ENCODE peak calls at places on chromosome 12, in eight cellular contexts. K is A549, X is H54, E is tibial nerve, A is body of pancreas, I is IMR-90, V is breast epithelium, T is heart left ventricle. C is an unnamed sample.

GRCh38 chr12:46926536-46926935 is 100.7 kb upstream of the SLC38A4 start:
- DNase-seq in V (no peak), K (no peak), X (no peak), E (no peak), A (no peak), I (no peak), T (no peak), C (no peak)

GRCh38 chr12:14256555-14257169 is 108.8 kb upstream of the ATF7IP start:
- DNase-seq in V (peak), A (peak), T (peak), K (peak), I (peak), E (peak), X (no peak), C (peak)

GRCh38 chr12:1277905-1278304 is 286.9 kb downstream of the ERC1 start:
- DNase-seq in I (no peak), A (no peak), V (no peak), K (no peak), X (no peak), T (no peak), E (no peak), C (no peak)

GRCh38 chr12:31362759-31363415 is 36.9 kb upstream of the SINHCAF start:
- DNase-seq in I (no peak), T (no peak), K (peak), X (no peak), V (no peak), A (no peak), E (peak), C (peak)

GRCh38 chr12:48084066-48084465 is 21.8 kb downstream of the SENP1 start:
- DNase-seq in T (no peak), I (peak), A (no peak), K (peak), X (no peak), V (no peak), E (no peak), C (peak)

GRCh38 chr12:47808049-47808448 is 11.7 kb downstream of the HDAC7 start:
- DNase-seq in I (peak), V (no peak), X (no peak), A (no peak), E (no peak), T (peak), K (no peak), C (no peak)

GRCh38 chr12:1851126-1851791 is 30.9 kb downstream of the LRTM2 start:
- DNase-seq in K (no peak), I (peak), A (no peak), V (no peak), E (no peak), T (no peak), X (no peak), C (no peak)

GRCh38 chr12:8912910-8913309 is 1.4 kb upstream of the PHC1 start:
- DNase-seq in X (no peak), V (peak), I (no peak), K (peak), T (no peak), E (no peak), A (peak), C (peak)

GRCh38 chr12:113061061-113061694 is 4.6 kb downstream of the DTX1 start:
- DNase-seq in V (no peak), T (no peak), E (no peak), K (no peak), A (no peak), X (no peak), I (no peak), C (no peak)

GRCh38 chr12:111942557-111942956 is 70.4 kb downstream of the TMEM116 start:
- DNase-seq in A (no peak), V (no peak), E (no peak), T (no peak), K (peak), I (peak), X (peak), C (no peak)

GRCh38 chr12:120181991-120182631 is 12.4 kb downstream of the GCN1 start:
- DNase-seq in V (peak), A (no peak), E (no peak), K (no peak), I (peak), T (no peak), X (peak), C (no peak)

GRCh38 chr12:111692575-111693210 is 6.8 kb downstream of the ACAD10 start:
- DNase-seq in X (no peak), A (no peak), T (no peak), E (no peak), K (peak), V (no peak), I (peak), C (peak)

GRCh38 chr12:124531281-124531745 is 36.1 kb downstream of the NCOR2 start:
- DNase-seq in T (peak), X (no peak), E (no peak), K (no peak), A (no peak), I (no peak), V (no peak), C (no peak)

GRCh38 chr12:52207106-52207505 is 15.3 kb upstream of the KRT80 start:
- DNase-seq in V (no peak), A (no peak), E (no peak), I (no peak), K (no peak), X (no peak), T (no peak), C (no peak)

GRCh38 chr12:112375105-112375504 is 7.1 kb downstream of the HECTD4 start:
- DNase-seq in K (peak), A (no peak), T (no peak), V (no peak), E (no peak), X (no peak), I (no peak), C (no peak)

GRCh38 chr12:88299567-88300101 is 157.5 kb downstream of the TMTC3 start:
- DNase-seq in A (no peak), T (peak), X (peak), I (peak), E (no peak), K (peak), V (no peak), C (peak)

GRCh38 chr12:7108042-7108927 is 729 bp downstream of the C1RL start:
- DNase-seq in K (peak), A (peak), I (peak), X (peak), E (peak), T (peak), V (peak), C (peak)
- TF ChIP-seq POLR2A in K (peak), A (peak), I (peak), X (peak), E (peak), T (no peak), V (peak), C (peak)

GRCh38 chr12:122080149-122081107 is 1.9 kb downstream of the MLXIP start:
- DNase-seq in E (peak), A (peak), X (peak), K (peak), T (peak), V (no peak), I (peak), C (peak)

GRCh38 chr12:122079532-122080081 is 1.1 kb downstream of the MLXIP start:
- DNase-seq in E (no peak), T (no peak), X (no peak), A (peak), I (no peak), V (no peak), K (no peak), C (peak)

GRCh38 chr12:122079038-122079531 is 529 bp downstream of the MLXIP start:
- DNase-seq in X (no peak), A (peak), V (no peak), E (no peak), K (peak), T (no peak), I (no peak), C (peak)

GRCh38 chr12:122076743-122077495 is 1.6 kb upstream of the MLXIP start:
- DNase-seq in V (no peak), X (no peak), K (no peak), E (no peak), T (no peak), A (no peak), I (no peak), C (no peak)

DNA sequence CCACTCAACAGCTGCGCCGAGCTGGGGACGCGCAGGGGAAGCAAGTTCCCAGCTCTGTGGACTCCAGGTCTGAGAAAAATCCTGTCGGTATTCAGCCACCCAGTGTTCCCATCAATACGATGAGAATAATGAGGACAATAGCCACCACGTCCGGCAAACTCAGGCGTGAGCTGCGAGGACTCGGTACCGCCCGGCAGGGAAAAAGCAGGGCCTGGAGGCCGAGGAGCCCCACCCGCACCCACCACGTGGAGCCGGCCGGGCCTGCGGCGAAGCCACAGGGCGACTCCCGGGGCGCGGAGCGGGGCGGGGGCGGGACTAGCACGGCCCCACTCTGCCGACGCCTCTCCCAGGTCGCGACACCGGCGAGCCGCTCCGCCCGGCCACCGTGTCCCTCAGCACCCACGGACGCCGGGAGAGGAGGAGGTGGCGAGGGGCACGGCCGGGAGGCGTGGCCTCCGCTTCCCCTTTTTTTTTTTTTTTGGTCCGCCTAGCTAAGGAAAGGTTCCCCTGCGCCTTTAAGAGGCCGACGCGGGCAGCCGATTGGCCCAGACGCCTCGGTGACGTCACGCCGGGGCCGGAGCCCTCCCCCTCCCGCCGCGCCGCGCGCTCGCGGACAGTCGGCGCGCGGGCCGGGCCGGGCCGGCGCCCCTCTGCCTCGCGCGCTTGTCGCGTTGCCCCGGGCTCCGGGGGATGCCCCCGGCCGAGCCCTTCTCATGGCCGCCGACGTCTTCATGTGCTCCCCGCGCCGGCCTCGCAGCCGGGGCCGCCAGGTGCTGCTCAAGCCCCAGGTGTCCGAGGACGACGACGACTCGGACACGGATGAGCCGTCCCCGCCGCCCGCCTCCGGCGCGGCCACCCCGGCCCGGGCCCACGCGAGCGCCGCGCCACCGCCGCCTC is at the start of gene MLXIP:
- DNase-seq in K (peak), V (peak), E (peak), I (peak), X (peak), A (peak), T (peak), C (peak)
- TF ChIP-seq POLR2A in K (peak), V (no peak), E (peak), I (peak), X (peak), A (peak), T (peak), C (peak)

GRCh38 chr12:64610092-64610659 is at the start of gene RASSF3:
- DNase-seq in K (peak), T (peak), A (peak), X (peak), I (peak), E (peak), V (peak), C (peak)

GRCh38 chr12:64611430-64612286 is 1.4 kb downstream of the RASSF3 start:
- DNase-seq in T (peak), I (peak), X (no peak), A (peak), E (peak), K (no peak), V (peak), C (peak)

GRCh38 chr12:64609543-64610091 is 678 bp upstream of the RASSF3 start:
- DNase-seq in A (no peak), E (no peak), X (no peak), K (peak), T (no peak), V (no peak), I (peak), C (peak)

GRCh38 chr12:64608901-64609542 is 1.3 kb upstream of the RASSF3 start:
- DNase-seq in V (no peak), T (no peak), E (no peak), K (peak), A (peak), X (peak), I (peak), C (peak)

DNA sequence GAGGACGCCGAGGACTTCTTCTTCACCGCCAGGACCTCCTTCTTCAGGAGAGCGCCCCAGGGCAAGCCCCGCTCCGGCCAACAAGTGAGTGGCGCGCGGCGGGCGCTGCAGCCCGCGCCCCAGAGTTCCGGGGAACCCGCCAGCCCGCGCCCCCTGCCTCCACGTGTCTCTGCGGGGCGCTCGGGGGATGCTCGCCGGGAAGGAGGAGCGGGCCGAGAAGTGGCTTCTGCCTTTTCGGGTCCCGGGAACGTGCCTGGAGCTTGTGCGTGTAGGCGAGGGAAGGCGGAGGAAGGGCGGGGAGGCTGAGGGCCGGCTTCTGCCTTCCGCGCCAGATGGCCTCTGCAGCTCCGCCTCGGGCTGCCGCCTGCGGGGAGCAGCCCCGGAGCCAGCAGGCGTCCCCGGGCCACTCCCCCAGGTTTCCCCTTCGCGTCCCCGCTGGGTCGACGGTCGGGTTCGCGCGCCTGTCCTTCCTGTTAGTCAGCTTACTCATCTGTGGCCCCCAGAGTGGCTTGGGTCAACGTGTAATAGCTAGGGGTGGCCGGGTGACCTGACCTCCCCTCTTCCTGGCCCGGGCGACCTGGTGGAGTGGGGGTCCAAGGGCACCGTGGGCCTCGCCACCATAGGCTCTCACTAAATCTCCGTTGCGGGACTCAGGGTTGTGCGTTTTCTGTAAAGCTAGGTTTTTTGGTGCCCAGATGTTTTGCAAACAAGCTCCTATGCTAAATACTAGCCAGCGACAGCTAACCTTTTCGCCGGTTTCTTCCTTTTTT is 550 bp downstream of the RASSF3 start:
- DNase-seq in A (peak), K (peak), I (peak), X (peak), V (no peak), E (peak), T (peak), C (peak)
- TF ChIP-seq POLR2A in A (peak), K (no peak), I (no peak), X (peak), V (no peak), E (no peak), T (no peak), C (no peak)

GRCh38 chr12:53727310-53728041 is at the start of gene CALCOCO1:
- DNase-seq in X (peak), I (peak), E (peak), K (peak), T (peak), A (peak), V (peak), C (peak)
- TF ChIP-seq POLR2A in X (peak), I (no peak), E (peak), K (peak), T (peak), A (no peak), V (no peak), C (peak)

DNA sequence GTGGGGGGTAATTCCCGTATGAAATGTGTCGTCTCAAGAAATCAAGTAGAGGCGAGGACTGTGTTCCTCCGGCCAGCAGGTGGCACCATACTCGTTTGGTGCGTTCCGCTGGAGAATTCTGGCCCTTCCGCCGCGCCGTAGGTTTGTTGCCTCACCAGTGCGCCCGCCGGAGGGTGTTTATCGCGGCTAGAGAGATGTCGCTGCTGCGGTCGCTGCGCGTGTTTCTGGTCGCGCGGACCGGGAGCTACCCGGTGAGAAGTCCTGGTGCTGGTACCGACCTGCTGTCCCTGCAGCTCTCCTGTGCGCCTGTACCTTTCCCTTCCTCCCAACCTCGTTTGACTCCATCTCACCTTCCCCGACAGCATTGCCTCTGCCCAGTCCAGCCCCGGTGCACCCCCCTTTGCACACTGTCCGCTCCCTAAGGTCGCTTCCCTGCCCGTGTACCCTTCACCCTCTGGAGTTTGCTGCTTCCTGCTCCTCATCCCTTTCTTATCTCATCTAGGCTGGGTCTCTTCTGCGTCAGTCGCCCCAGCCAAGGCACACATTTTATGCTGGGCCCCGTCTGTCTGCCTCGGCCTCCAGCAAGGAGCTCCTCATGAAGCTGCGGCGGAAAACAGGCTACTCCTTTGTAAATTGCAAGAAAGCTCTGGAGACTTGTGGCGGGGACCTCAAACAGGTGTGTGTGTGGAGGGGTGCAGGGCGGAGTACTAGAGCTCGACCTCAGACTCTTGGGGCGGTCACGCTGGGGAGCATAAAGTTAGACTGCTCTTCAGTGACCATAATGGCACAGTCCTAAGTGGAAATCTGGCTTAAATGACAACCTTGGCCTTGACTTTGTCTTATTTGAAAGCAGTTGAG is at the start of gene TSFM:
- DNase-seq in A (peak), V (peak), T (peak), I (peak), E (peak), X (peak), K (peak), C (peak)
- TF ChIP-seq POLR2A in A (peak), V (peak), T (no peak), I (peak), E (peak), X (peak), K (peak), C (peak)